ENCODE peak calls at places on chromosomes 11 and 22, in seven cellular contexts. P is H9, G is IMR-90, S is neuronal stem cell, K is mesenchymal stem cell, X is H1, V is trophoblast cell. U is an unnamed sample. For H3K4me1, the result is how much of the 10 kb centered on the place peaks cover.

GRCh38 chr11:113904379-113905101 is at the start of gene HTR3B:
- DNase-seq in P (no peak), G (no peak), S (no peak), K (no peak), X (no peak), V (no peak), U (peak)

GRCh38 chr22:19868773-19869471 is 14.2 kb upstream of the GNB1L start:
- DNase-seq in P (peak), G (no peak), S (no peak), K (no peak), X (peak), V (no peak), U (no peak)

GRCh38 chr11:118876261-118876660 is 7.4 kb upstream of the CXCR5 start:
- DNase-seq in P (no peak), G (no peak), S (no peak), K (no peak), X (no peak), V (no peak), U (no peak)

GRCh38 chr11:11416502-11416901 is 63.5 kb upstream of the CSNK2A3 start:
- DNase-seq in P (no peak), G (peak), S (no peak), K (peak), X (no peak), V (no peak), U (no peak)

GRCh38 chr11:113572349-113572748 is 97.2 kb upstream of the DRD2 start:
- DNase-seq in P (no peak), G (no peak), S (no peak), K (no peak), X (no peak), V (no peak), U (no peak)

GRCh38 chr11:100556781-100557180 is 130.3 kb upstream of the ARHGAP42 start:
- DNase-seq in P (no peak), G (no peak), S (no peak), K (peak), X (no peak), V (no peak), U (no peak)

GRCh38 chr11:112723676-112724075 is 237.5 kb upstream of the NCAM1 start:
- DNase-seq in P (no peak), G (no peak), S (no peak), K (no peak), X (no peak), V (no peak), U (no peak)

GRCh38 chr11:57763568-57763967 is 2.0 kb downstream of the CTNND1 start:
- DNase-seq in P (no peak), G (peak), S (no peak), K (peak), X (no peak), V (no peak), U (peak)

GRCh38 chr11:64633555-64634159 is 42.6 kb downstream of the SLC22A12 start:
- DNase-seq in P (no peak), G (no peak), S (no peak), K (no peak), X (no peak), V (no peak), U (no peak)

GRCh38 chr11:82872377-82873150 is 27.7 kb downstream of the PRCP start:
- DNase-seq in P (no peak), G (no peak), S (no peak), K (no peak), X (no peak), V (no peak), U (peak)

GRCh38 chr11:35376613-35377012 is 42.7 kb downstream of the SLC1A2 start:
- DNase-seq in P (no peak), G (peak), S (no peak), K (no peak), X (no peak), V (no peak), U (no peak)

GRCh38 chr11:134207538-134208239 is 16.1 kb downstream of the NCAPD3 start:
- DNase-seq in P (peak), G (no peak), S (no peak), K (peak), X (peak), V (no peak), U (peak)

GRCh38 chr22:17060126-17060525 is 24.7 kb upstream of the IL17RA start:
- DNase-seq in P (no peak), G (no peak), S (no peak), K (no peak), X (peak), V (no peak), U (no peak)

GRCh38 chr11:17443000-17443399 is 33.6 kb downstream of the ABCC8 start:
- DNase-seq in P (no peak), G (no peak), S (no peak), K (no peak), X (no peak), V (no peak), U (no peak)

GRCh38 chr22:31818481-31819392 is 64.9 kb downstream of the DEPDC5 start:
- DNase-seq in P (no peak), G (peak), S (no peak), K (no peak), X (no peak), V (no peak), U (peak)

GRCh38 chr11:859394-860131 is 16.9 kb downstream of the TSPAN4 start:
- DNase-seq in P (no peak), G (peak), S (no peak), K (peak), X (no peak), V (no peak), U (no peak)

DNA sequence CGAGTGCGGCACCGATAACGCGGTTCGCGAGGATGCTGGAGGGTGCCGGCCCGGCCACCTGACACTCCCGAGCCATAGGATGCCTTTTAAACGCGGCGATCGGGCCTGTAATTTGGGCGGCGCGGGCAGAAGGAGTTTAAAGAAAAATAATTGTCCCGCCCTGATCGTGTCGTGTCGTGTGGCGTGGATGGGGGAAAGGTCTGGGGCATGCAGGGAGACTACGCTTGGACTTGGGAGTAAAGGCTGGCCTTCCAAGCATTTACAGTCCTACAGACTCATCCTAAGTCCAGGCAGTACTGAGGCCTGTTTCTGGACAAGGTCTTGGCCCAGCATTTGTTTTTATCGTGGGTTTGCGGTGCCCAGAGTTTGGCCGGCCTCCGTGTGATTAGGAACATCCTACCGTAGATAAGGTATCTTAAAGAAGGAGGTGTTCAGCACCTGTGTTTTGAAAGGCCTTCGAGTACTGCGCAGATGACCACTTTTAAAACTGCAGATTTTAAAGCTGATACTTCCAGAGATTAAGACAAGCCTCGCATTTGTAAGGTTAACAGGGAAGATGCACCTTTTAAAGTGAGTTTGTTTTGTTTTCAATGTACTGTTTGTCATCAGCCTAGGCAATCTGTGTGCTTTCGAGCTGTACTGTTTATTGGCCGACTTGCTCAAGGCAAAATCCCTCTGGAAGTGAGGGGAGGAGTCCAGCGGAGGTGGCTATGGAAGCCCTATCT is 1.5 kb downstream of the WEE1 start:
- DNase-seq in P (peak), G (peak), S (no peak), K (peak), X (peak), V (peak), U (peak)
- H3K23ac ChIP-seq in P (no peak), G (peak), S (peak), K (peak), X (no peak), V (no peak), U (peak)

GRCh38 chr22:39299829-39300178 is 19.6 kb downstream of the RPL3 start:
- DNase-seq in P (no peak), G (no peak), S (no peak), K (peak), X (no peak), V (no peak), U (peak)

GRCh38 chr22:39296981-39297489 is 22.4 kb downstream of the RPL3 start:
- DNase-seq in P (no peak), G (no peak), S (no peak), K (no peak), X (no peak), V (no peak), U (no peak)

GRCh38 chr22:39297490-39298193 is 21.8 kb downstream of the RPL3 start:
- DNase-seq in P (no peak), G (no peak), S (no peak), K (peak), X (no peak), V (no peak), U (peak)

GRCh38 chr22:39296535-39296934 is 22.9 kb downstream of the RPL3 start:
- DNase-seq in P (no peak), G (no peak), S (no peak), K (no peak), X (no peak), V (no peak), U (no peak)

GRCh38 chr22:39298194-39298987 is 21.0 kb downstream of the RPL3 start:
- DNase-seq in P (no peak), G (no peak), S (no peak), K (no peak), X (no peak), V (peak), U (no peak)
- H3K4me1 ChIP-seq in P (under half), G (under half), S (under half), K (under half), X (under half), V (half or more), U (under half)

GRCh38 chr22:35114296-35114980 is 48.5 kb downstream of the ISX start:
- DNase-seq in P (no peak), G (no peak), S (no peak), K (no peak), X (no peak), V (no peak), U (no peak)
- H3K23ac ChIP-seq in P (no peak), G (no peak), S (no peak), K (no peak), X (no peak), V (no peak), U (no peak)

GRCh38 chr11:21640491-21640890 is 552.4 kb upstream of the ANO5 start:
- DNase-seq in P (no peak), G (no peak), S (no peak), K (no peak), X (no peak), V (no peak), U (no peak)

GRCh38 chr11:21630934-21631478 is 561.9 kb upstream of the ANO5 start:
- DNase-seq in P (no peak), G (no peak), S (no peak), K (no peak), X (no peak), V (no peak), U (no peak)

GRCh38 chr11:21634491-21634890 is 558.4 kb upstream of the ANO5 start:
- DNase-seq in P (no peak), G (no peak), S (no peak), K (no peak), X (no peak), V (no peak), U (no peak)

GRCh38 chr11:21636561-21636960 is 556.3 kb upstream of the ANO5 start:
- DNase-seq in P (no peak), G (no peak), S (no peak), K (no peak), X (no peak), V (no peak), U (no peak)

DNA sequence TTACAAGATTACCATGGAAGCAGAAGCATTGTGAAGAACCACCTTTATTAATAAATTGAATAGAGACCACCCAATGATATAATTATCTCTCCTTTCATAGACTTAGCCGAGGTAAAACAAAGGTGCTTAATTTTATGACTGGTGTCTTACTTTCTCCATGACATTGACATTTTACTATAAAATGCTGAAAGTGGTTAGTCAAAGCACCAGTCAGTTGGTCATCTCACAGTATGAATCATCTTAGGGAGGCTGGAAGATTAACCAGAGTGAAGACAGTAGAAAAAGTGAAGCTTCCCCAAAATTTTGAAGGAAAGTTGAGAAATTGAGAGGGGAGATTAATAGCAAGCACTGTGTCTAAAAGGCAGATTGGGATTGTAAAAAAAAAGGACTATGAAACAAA is 557.5 kb upstream of the ANO5 start:
- DNase-seq in P (no peak), G (no peak), S (no peak), K (no peak), X (no peak), V (no peak), U (no peak)
- H3K4me1 ChIP-seq in P (under half), G (under half), S (under half), K (under half), X (under half), V (under half), U (under half)

GRCh38 chr11:86608251-86608799 is 64.1 kb downstream of the ME3 start:
- DNase-seq in P (peak), G (peak), S (no peak), K (peak), X (peak), V (peak), U (peak)

GRCh38 chr11:86606849-86607481 is 65.5 kb downstream of the ME3 start:
- DNase-seq in P (no peak), G (peak), S (no peak), K (peak), X (no peak), V (no peak), U (peak)

GRCh38 chr11:86615495-86615894 is 56.9 kb downstream of the ME3 start:
- DNase-seq in P (no peak), G (no peak), S (no peak), K (no peak), X (no peak), V (no peak), U (no peak)

GRCh38 chr11:86606270-86606848 is 66.1 kb downstream of the ME3 start:
- DNase-seq in P (no peak), G (no peak), S (no peak), K (peak), X (no peak), V (no peak), U (no peak)

DNA sequence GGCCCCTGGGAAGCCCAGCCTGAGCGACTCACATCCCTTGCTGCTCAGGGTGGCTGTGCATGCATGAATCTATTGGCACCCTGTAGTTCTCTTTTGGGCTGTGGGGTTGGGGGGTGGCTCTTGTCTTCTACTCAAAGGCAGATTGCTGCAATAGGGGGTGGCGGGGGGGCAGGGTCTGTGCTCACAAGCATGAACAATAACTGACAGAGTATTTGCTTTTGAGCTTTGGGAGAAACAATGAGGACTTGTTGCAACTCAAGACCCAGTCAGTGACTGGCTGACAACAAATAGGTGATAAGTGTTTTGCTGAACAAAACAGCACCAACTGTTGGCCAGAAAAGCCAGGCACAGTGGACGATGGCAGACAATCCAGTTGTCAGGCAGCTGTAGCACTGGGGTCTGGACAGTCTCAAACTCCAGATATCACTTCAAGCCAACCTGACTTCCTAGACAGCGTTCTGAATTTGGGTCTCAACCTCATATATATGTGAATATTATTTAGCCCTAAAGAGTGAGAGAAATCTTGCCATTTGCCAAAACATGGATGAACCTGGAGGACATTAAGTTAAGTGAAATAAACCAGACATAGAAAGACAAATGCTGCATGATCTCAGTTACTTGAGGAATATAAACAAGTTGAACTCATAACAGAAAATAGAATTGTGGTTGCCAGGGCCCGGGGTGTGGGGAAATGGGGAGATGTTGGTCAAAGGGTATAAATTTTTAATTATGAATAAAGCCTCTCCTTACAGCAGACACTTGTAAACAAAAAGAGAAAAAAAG is 61.7 kb downstream of the ME3 start:
- DNase-seq in P (peak), G (no peak), S (no peak), K (peak), X (no peak), V (no peak), U (peak)
- H3K23ac ChIP-seq in P (no peak), G (no peak), S (no peak), K (no peak), X (no peak), V (no peak), U (no peak)

GRCh38 chr11:6737872-6738466 is 33.8 kb downstream of the OR2AG2 start:
- DNase-seq in P (peak), G (peak), S (no peak), K (peak), X (peak), V (peak), U (peak)

GRCh38 chr11:6736495-6737121 is 35.2 kb downstream of the OR2AG2 start:
- DNase-seq in P (no peak), G (no peak), S (no peak), K (no peak), X (no peak), V (no peak), U (no peak)

GRCh38 chr11:6733326-6734030 is 38.3 kb downstream of the OR2AG2 start:
- DNase-seq in P (no peak), G (no peak), S (no peak), K (no peak), X (no peak), V (no peak), U (no peak)

GRCh38 chr11:6735306-6735705 is 36.5 kb downstream of the OR2AG2 start:
- DNase-seq in P (no peak), G (no peak), S (no peak), K (no peak), X (no peak), V (no peak), U (no peak)

GRCh38 chr11:6734616-6735015 is 37.2 kb downstream of the OR2AG2 start:
- DNase-seq in P (no peak), G (no peak), S (no peak), K (no peak), X (no peak), V (no peak), U (no peak)
- H3K4me1 ChIP-seq in P (under half), G (under half), S (under half), K (under half), X (under half), V (under half), U (under half)

GRCh38 chr22:49807129-49807528 is 20.5 kb downstream of the BRD1 start:
- DNase-seq in P (no peak), G (no peak), S (no peak), K (no peak), X (no peak), V (no peak), U (no peak)
- H3K23ac ChIP-seq in P (no peak), G (no peak), S (no peak), K (no peak), X (no peak), V (no peak), U (no peak)

U was measured in mesendoderm.